ENCODE peak calls at places on chromosomes 5 and 9, in seven cellular contexts. D is GDM1; V is amniotic epithelial cell; Y is fibroblast of pulmonary artery; C is cardiac fibroblast; B is stimulated activated naive CD4-positive, alpha-beta T cell; N is DMS79 treated with DMSO at 0.1 percent for 48 hours. J is an unnamed sample.

GRCh38 chr5:73272351-73272750 is 99.4 kb downstream of the TMEM174 start:
- DNase-seq in D (no peak), V (no peak), Y (no peak), C (no peak), B (no peak), N (no peak), J (no peak)

GRCh38 chr9:94945191-94946144 is 219.0 kb downstream of the AOPEP start:
- DNase-seq in D (no peak), V (peak), Y (peak), C (peak), B (no peak), N (no peak), J (peak)

GRCh38 chr5:100249870-100250269 is 285.3 kb upstream of the FAM174A start:
- DNase-seq in D (no peak), V (no peak), Y (no peak), C (no peak), B (no peak), N (no peak), J (no peak)

GRCh38 chr5:172243302-172243701 is 40.3 kb downstream of the UBTD2 start:
- DNase-seq in D (no peak), V (no peak), Y (no peak), C (no peak), B (no peak), N (no peak), J (no peak)

GRCh38 chr5:61673007-61673735 is 341.1 kb downstream of the ZSWIM6 start:
- DNase-seq in D (peak), V (peak), Y (peak), C (peak), B (no peak), N (no peak), J (no peak)

GRCh38 chr5:93741136-93741811 is at the start of gene POU5F2:
- DNase-seq in D (no peak), V (no peak), Y (no peak), C (no peak), B (no peak), N (no peak), J (no peak)

GRCh38 chr9:83935276-83935890 is 14.2 kb upstream of the KIF27 start:
- DNase-seq in D (no peak), V (peak), Y (peak), C (peak), B (no peak), N (peak), J (no peak)

GRCh38 chr9:134491436-134491835 is 150.2 kb upstream of the COL5A1 start:
- DNase-seq in D (no peak), V (peak), Y (no peak), C (no peak), B (no peak), N (no peak), J (peak)

GRCh38 chr9:92278117-92278516 is 15.4 kb downstream of the IARS1 start:
- DNase-seq in D (no peak), V (peak), Y (no peak), C (no peak), B (no peak), N (no peak), J (no peak)

GRCh38 chr5:172473427-172473826 is 19.1 kb upstream of the SH3PXD2B start:
- DNase-seq in D (no peak), V (no peak), Y (no peak), C (no peak), B (no peak), N (no peak), J (no peak)

GRCh38 chr5:57456056-57456455 is 26.6 kb downstream of the ACTBL2 start:
- DNase-seq in D (no peak), V (no peak), Y (no peak), C (no peak), B (no peak), N (no peak), J (no peak)

GRCh38 chr5:2591777-2592453 is 159.6 kb downstream of the IRX2 start:
- DNase-seq in D (no peak), V (no peak), Y (no peak), C (no peak), B (no peak), N (peak), J (no peak)

GRCh38 chr5:85030685-85031084 is 646.0 kb upstream of the EDIL3 start:
- DNase-seq in D (no peak), V (no peak), Y (no peak), C (no peak), B (no peak), N (no peak), J (no peak)